ENCODE peak calls at places on chromosome 7, in seven cellular contexts. R is stomach, J is transverse colon, X is H1, H is K562, G is SK-N-SH, I is upper lobe of left lung. W is an unnamed sample.

GRCh38 chr7:87216701-87217508 is 2.6 kb downstream of the TMEM243 start:
- DNase-seq in R (no peak), J (peak), X (no peak), H (no peak), G (no peak), I (no peak), W (no peak)

GRCh38 chr7:24637706-24638105 is 64.5 kb downstream of the PALS2 start:
- DNase-seq in R (no peak), J (no peak), X (no peak), H (no peak), G (no peak), I (no peak), W (no peak)

GRCh38 chr7:115230882-115231508 is 309.1 kb downstream of the MDFIC start:
- DNase-seq in R (no peak), J (no peak), X (no peak), H (no peak), G (no peak), I (no peak), W (no peak)

GRCh38 chr7:50068026-50068425 is 25.0 kb downstream of the ZPBP start:
- DNase-seq in R (peak), J (peak), X (no peak), H (no peak), G (no peak), I (no peak), W (no peak)

GRCh38 chr7:196778-197321 is 4.5 kb downstream of the FAM20C start:
- DNase-seq in R (no peak), J (no peak), X (no peak), H (no peak), G (no peak), I (no peak), W (no peak)

GRCh38 chr7:87600130-87601124 is at the start of gene ABCB1:
- DNase-seq in R (peak), J (peak), X (peak), H (peak), G (peak), I (peak), W (peak)

GRCh38 chr7:536231-536630 is 16.6 kb upstream of the PDGFA start:
- DNase-seq in R (no peak), J (no peak), X (no peak), H (no peak), G (no peak), I (no peak), W (no peak)

GRCh38 chr7:100221767-100222444 is 2.2 kb downstream of the PVRIG start:
- DNase-seq in R (no peak), J (no peak), X (no peak), H (no peak), G (no peak), I (no peak), W (no peak)

GRCh38 chr7:111025013-111025412 is 65.9 kb upstream of the LRRN3 start:
- DNase-seq in R (no peak), J (no peak), X (no peak), H (no peak), G (no peak), I (no peak), W (no peak)

GRCh38 chr7:144391823-144392255 is 11.7 kb downstream of the NOBOX start:
- DNase-seq in R (no peak), J (no peak), X (peak), H (peak), G (peak), I (no peak), W (peak)

GRCh38 chr7:16604054-16604453 is 41.5 kb downstream of the ANKMY2 start:
- DNase-seq in R (no peak), J (no peak), X (no peak), H (no peak), G (no peak), I (no peak), W (no peak)

GRCh38 chr7:5429253-5429856 is 5.7 kb upstream of the TNRC18 start:
- DNase-seq in R (peak), J (peak), X (peak), H (peak), G (no peak), I (peak), W (no peak)

GRCh38 chr7:114793155-114793849 is 128.6 kb upstream of the MDFIC start:
- DNase-seq in R (no peak), J (no peak), X (no peak), H (no peak), G (no peak), I (no peak), W (no peak)

GRCh38 chr7:21550821-21551531 is 8.1 kb downstream of the DNAH11 start:
- DNase-seq in R (no peak), J (no peak), X (peak), H (no peak), G (no peak), I (peak), W (no peak)

GRCh38 chr7:27364344-27364758 is 121.7 kb downstream of the EVX1 start:
- DNase-seq in R (peak), J (peak), X (no peak), H (no peak), G (no peak), I (no peak), W (peak)

GRCh38 chr7:112255388-112255720 is 48.9 kb downstream of the ZNF277 start:
- DNase-seq in R (no peak), J (no peak), X (no peak), H (no peak), G (peak), I (no peak), W (no peak)

GRCh38 chr7:97973206-97973658 is 16.8 kb downstream of the OCM2 start:
- DNase-seq in R (no peak), J (no peak), X (peak), H (peak), G (peak), I (no peak), W (no peak)

GRCh38 chr7:105932835-105933477 is 30.1 kb upstream of the CDHR3 start:
- DNase-seq in R (no peak), J (peak), X (no peak), H (no peak), G (no peak), I (peak), W (peak)

GRCh38 chr7:39816462-39817065 is 133.5 kb upstream of the CDK13 start:
- DNase-seq in R (no peak), J (no peak), X (no peak), H (no peak), G (no peak), I (no peak), W (no peak)

GRCh38 chr7:158061031-158061630 is 526.5 kb downstream of the PTPRN2 start:
- DNase-seq in R (no peak), J (no peak), X (no peak), H (no peak), G (no peak), I (no peak), W (peak)

GRCh38 chr7:131861620-131862346 is 305.4 kb upstream of the PODXL start:
- DNase-seq in R (no peak), J (no peak), X (no peak), H (no peak), G (no peak), I (no peak), W (no peak)

GRCh38 chr7:132319481-132319880 is 256.8 kb downstream of the PLXNA4 start:
- DNase-seq in R (no peak), J (no peak), X (no peak), H (no peak), G (no peak), I (no peak), W (no peak)

GRCh38 chr7:105581066-105581811 is at the start of gene EFCAB10:
- DNase-seq in R (peak), J (peak), X (peak), H (no peak), G (peak), I (peak), W (no peak)

GRCh38 chr7:140448781-140449180 is 30.5 kb downstream of the MKRN1 start:
- DNase-seq in R (no peak), J (no peak), X (no peak), H (no peak), G (no peak), I (no peak), W (peak)

GRCh38 chr7:88664630-88665233 is 94.8 kb upstream of the ZNF804B start:
- DNase-seq in R (no peak), J (no peak), X (no peak), H (no peak), G (no peak), I (no peak), W (no peak)

GRCh38 chr7:519974-520458 is 370 bp upstream of the PDGFA start:
- DNase-seq in R (peak), J (peak), X (peak), H (peak), G (peak), I (no peak), W (peak)

GRCh38 chr7:130990178-130990832 is 256.3 kb upstream of the KLF14 start:
- DNase-seq in R (peak), J (peak), X (no peak), H (no peak), G (no peak), I (peak), W (no peak)

GRCh38 chr7:1422512-1423265 is 36.6 kb downstream of the MICALL2 start:
- DNase-seq in R (peak), J (no peak), X (no peak), H (peak), G (peak), I (no peak), W (no peak)

GRCh38 chr7:101804087-101804631 is 13.3 kb upstream of the CUX1 start:
- DNase-seq in R (no peak), J (no peak), X (no peak), H (no peak), G (no peak), I (no peak), W (no peak)

GRCh38 chr7:28155019-28155660 is 25.5 kb downstream of the JAZF1 start:
- DNase-seq in R (no peak), J (no peak), X (no peak), H (no peak), G (no peak), I (no peak), W (no peak)

GRCh38 chr7:127504715-127505114 is 80.7 kb downstream of the GCC1 start:
- DNase-seq in R (no peak), J (peak), X (peak), H (peak), G (peak), I (no peak), W (no peak)

GRCh38 chr7:10706875-10707493 is 266.7 kb upstream of the PHF14 start:
- DNase-seq in R (no peak), J (no peak), X (no peak), H (no peak), G (no peak), I (no peak), W (no peak)
- TF ChIP-seq EP300 in R (no peak), J (no peak), X (no peak), H (no peak), G (no peak), I (no peak), W (no peak)

DNA sequence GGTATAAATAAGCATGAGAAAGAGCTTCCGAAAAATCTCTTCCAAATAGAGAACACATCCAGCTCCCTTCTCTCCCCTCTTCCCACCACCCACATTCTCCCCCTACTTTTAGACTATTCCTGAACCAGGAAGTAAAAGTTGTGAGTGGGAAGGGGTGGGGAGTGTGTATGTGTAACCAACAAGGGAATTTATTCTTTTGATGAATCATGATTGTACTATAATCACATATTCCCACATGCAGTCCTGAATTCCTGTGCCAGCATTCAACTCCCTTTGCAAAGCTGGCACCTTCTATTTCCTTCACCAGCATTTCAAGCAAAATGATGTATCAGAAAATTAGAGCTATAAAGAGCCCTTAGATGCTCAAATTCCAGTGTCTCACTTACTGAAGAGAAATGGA is 230.6 kb upstream of the CHRM2 start:
- DNase-seq in R (no peak), J (no peak), X (no peak), H (no peak), G (no peak), I (no peak), W (no peak)
- TF ChIP-seq POLR2AphosphoS5 in R (no peak), J (no peak), X (no peak), H (no peak), G (no peak), I (no peak), W (no peak)

GRCh38 chr7:76509931-76510877 is at the start of gene UPK3B:
- DNase-seq in R (no peak), J (no peak), X (peak), H (no peak), G (peak), I (peak), W (peak)
- TF ChIP-seq EP300 in R (no peak), J (no peak), X (no peak), H (no peak), G (no peak), I (no peak), W (no peak)

GRCh38 chr7:129776397-129776792 is 164.9 kb downstream of the NRF1 start:
- DNase-seq in R (no peak), J (no peak), X (no peak), H (no peak), G (no peak), I (no peak), W (no peak)

GRCh38 chr7:129779602-129780256 is 168.2 kb downstream of the NRF1 start:
- DNase-seq in R (peak), J (peak), X (peak), H (peak), G (peak), I (peak), W (no peak)

GRCh38 chr7:129777195-129777844 is 165.8 kb downstream of the NRF1 start:
- DNase-seq in R (no peak), J (no peak), X (peak), H (no peak), G (peak), I (no peak), W (no peak)

GRCh38 chr7:129778770-129779601 is 167.5 kb downstream of the NRF1 start:
- DNase-seq in R (no peak), J (no peak), X (peak), H (peak), G (no peak), I (no peak), W (no peak)

GRCh38 chr7:129777993-129778769 is 166.7 kb downstream of the NRF1 start:
- DNase-seq in R (no peak), J (no peak), X (peak), H (no peak), G (peak), I (no peak), W (no peak)
- TF ChIP-seq POLR2AphosphoS5 in R (no peak), J (no peak), X (no peak), H (no peak), G (no peak), I (no peak), W (peak)

DNA sequence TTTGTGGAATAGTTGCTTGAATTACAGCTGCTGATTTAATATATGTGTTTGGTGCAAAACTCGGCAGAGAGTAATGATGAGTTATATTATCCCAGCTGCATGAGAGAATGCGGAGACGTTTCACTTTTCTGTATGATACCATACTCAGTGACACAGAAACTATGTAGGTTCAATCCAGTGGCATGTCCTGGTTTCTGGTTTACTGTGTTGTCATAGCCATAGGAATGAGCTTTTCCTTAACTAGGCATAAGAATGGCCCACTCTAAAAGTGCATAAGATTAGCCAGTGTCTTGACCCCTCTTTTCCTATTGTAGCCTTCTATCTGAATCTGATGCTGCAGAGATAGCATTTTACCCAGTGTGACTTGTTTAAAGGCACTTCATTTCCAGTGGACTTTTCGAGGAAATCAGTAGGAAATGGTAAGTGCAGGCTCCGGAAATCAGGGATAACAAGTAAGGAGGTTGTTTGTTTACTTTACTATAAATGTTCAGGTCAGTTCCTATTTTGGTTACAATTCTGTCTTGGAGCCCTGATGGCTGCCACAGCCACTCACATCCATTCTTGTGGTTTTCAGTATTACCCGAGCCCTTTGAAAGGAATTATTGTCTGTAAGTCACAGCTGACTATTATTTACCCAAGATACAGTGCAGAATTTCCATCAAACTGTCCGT is 70.6 kb downstream of the SEMA3A start:
- DNase-seq in R (no peak), J (no peak), X (no peak), H (no peak), G (no peak), I (no peak), W (no peak)
- TF ChIP-seq EP300 in R (no peak), J (no peak), X (no peak), H (no peak), G (no peak), I (no peak), W (no peak)

DNA sequence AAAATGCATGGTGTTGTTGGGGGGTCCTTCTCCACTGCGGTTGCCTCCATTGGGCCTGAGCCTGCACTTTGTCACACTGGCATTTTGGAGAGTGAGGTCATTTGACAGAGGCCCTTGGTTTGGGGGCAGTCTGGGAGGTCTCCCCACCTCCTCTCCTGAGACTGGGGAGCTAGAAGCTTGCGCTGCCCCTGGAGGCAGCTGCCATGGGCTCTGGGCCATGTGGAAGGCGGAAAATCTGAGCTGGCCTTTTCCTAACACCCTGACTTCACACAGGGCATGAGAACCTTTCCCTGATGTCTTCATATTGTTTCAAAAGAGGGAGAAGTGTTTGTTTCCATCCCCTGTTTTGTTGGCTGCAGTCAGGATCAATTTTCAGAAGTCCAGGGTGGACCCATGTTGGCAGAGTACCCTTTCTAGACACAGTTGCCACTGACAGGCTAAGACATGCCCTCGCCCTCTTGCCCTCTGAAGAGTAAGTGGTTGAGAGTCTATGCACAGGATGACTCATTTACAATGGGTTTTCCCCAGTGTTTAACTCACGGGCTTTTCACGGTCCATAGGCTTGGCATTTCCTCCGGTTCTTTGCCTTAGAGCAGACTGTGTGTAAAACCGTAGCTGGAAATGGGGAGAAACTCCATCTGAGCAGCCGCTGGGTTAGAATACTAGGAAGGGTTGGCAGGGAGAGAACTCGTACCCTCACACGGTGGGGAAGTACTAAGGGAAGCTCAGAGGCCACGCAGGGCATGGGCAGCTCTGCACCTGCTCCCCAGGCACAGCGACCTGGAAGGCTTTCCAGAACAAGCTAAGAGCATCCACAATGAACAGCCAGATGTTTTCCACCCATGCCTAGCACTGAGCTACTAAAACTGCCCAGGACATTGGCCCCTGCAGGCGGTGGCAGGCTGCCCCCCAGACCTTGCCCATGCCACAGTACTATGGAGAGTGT is 655.0 kb downstream of the SDK1 start:
- DNase-seq in R (no peak), J (peak), X (no peak), H (no peak), G (no peak), I (no peak), W (no peak)
- TF ChIP-seq POLR2AphosphoS5 in R (no peak), J (no peak), X (no peak), H (no peak), G (no peak), I (no peak), W (no peak)

GRCh38 chr7:107890493-107890961 is 456 bp upstream of the DLD start:
- DNase-seq in R (no peak), J (no peak), X (no peak), H (peak), G (peak), I (no peak), W (no peak)

GRCh38 chr7:107891619-107892366 is 810 bp downstream of the DLD start:
- DNase-seq in R (no peak), J (no peak), X (no peak), H (peak), G (no peak), I (no peak), W (no peak)

GRCh38 chr7:107889992-107890391 is 991 bp upstream of the DLD start:
- DNase-seq in R (no peak), J (no peak), X (no peak), H (no peak), G (peak), I (no peak), W (no peak)

GRCh38 chr7:107890962-107891618 is at the start of gene DLD:
- DNase-seq in R (peak), J (peak), X (peak), H (peak), G (peak), I (peak), W (peak)
- TF ChIP-seq EP300 in R (no peak), J (no peak), X (no peak), H (peak), G (no peak), I (no peak), W (no peak)

DNA sequence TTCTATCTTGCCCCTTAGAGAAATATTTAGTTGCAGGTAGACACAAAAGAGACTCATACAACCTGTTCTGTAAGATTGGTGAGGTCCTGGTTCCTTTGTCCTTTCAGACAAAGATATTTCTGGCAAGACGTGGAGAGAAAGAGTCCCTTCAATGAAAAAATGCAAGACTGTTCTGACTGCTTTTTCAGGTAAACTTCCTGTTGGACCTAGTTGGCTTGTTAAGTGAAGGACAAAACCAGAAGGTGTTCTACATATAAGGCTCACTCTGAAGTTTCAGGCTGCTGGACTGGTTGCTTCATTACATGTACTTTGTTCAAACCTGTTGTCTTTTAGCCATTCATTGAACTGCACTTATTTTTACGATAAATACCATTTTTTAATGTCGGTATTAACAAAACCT is 119.0 kb upstream of the PTPRZ1 start:
- DNase-seq in R (no peak), J (no peak), X (no peak), H (no peak), G (no peak), I (no peak), W (no peak)
- TF ChIP-seq POLR2AphosphoS5 in R (no peak), J (no peak), X (no peak), H (no peak), G (no peak), I (no peak), W (no peak)

W was measured in sigmoid colon.